ENCODE peak calls at places on chromosome 9, in ten cellular contexts. One of them, this sample, is unnamed. For H3K4me1, the result is how much of the 10 kb centered on the place peaks cover.

GRCh38 chr9:109538346-109538745 is 40.2 kb upstream of the PTPN3 start:
- DNase-seq in stomach: no peak
- DNase-seq in A549: no peak
- DNase-seq in GM12878: no peak
- DNase-seq in ovary: no peak
- DNase-seq in tibial nerve: no peak
- DNase-seq in transverse colon: no peak
- DNase-seq in HepG2: no peak
- DNase-seq in K562: no peak
- DNase-seq in esophagus muscularis mucosa: no peak
- DNase-seq in this sample: no peak

GRCh38 chr9:91817493-91818225 is 132.4 kb downstream of the ROR2 start:
- DNase-seq in stomach: no peak
- DNase-seq in A549: no peak
- DNase-seq in GM12878: no peak
- DNase-seq in ovary: peak
- DNase-seq in tibial nerve: no peak
- DNase-seq in transverse colon: no peak
- DNase-seq in HepG2: no peak
- DNase-seq in K562: no peak
- DNase-seq in esophagus muscularis mucosa: no peak
- DNase-seq in this sample: no peak

GRCh38 chr9:132141364-132141947 is 20.4 kb upstream of the NTNG2 start:
- DNase-seq in stomach: peak
- DNase-seq in A549: no peak
- DNase-seq in GM12878: no peak
- DNase-seq in ovary: no peak
- DNase-seq in tibial nerve: no peak
- DNase-seq in transverse colon: no peak
- DNase-seq in HepG2: no peak
- DNase-seq in K562: no peak
- DNase-seq in esophagus muscularis mucosa: no peak
- DNase-seq in this sample: no peak

GRCh38 chr9:108207611-108208051 is 648.2 kb downstream of the ACTL7B start:
- DNase-seq in stomach: no peak
- DNase-seq in A549: no peak
- DNase-seq in GM12878: no peak
- DNase-seq in ovary: no peak
- DNase-seq in tibial nerve: no peak
- DNase-seq in transverse colon: no peak
- DNase-seq in HepG2: no peak
- DNase-seq in K562: no peak
- DNase-seq in esophagus muscularis mucosa: peak
- DNase-seq in this sample: no peak

GRCh38 chr9:131370638-131371037 is 23.2 kb upstream of the PRRC2B start:
- DNase-seq in stomach: no peak
- DNase-seq in A549: no peak
- DNase-seq in GM12878: no peak
- DNase-seq in ovary: no peak
- DNase-seq in tibial nerve: no peak
- DNase-seq in transverse colon: no peak
- DNase-seq in HepG2: no peak
- DNase-seq in K562: peak
- DNase-seq in esophagus muscularis mucosa: no peak
- DNase-seq in this sample: no peak

GRCh38 chr9:132609184-132609583 is 26.8 kb downstream of the BARHL1 start:
- DNase-seq in stomach: no peak
- DNase-seq in A549: no peak
- DNase-seq in GM12878: no peak
- DNase-seq in ovary: no peak
- DNase-seq in tibial nerve: no peak
- DNase-seq in transverse colon: no peak
- DNase-seq in HepG2: no peak
- DNase-seq in K562: no peak
- DNase-seq in esophagus muscularis mucosa: no peak
- DNase-seq in this sample: no peak

GRCh38 chr9:113186241-113186755 is 34.8 kb downstream of the FKBP15 start:
- DNase-seq in stomach: no peak
- DNase-seq in A549: no peak
- DNase-seq in GM12878: no peak
- DNase-seq in ovary: no peak
- DNase-seq in tibial nerve: no peak
- DNase-seq in transverse colon: no peak
- DNase-seq in HepG2: no peak
- DNase-seq in K562: no peak
- DNase-seq in esophagus muscularis mucosa: peak
- DNase-seq in this sample: no peak

GRCh38 chr9:107226431-107226830 is 56.6 kb upstream of the RAD23B start:
- DNase-seq in stomach: no peak
- DNase-seq in A549: no peak
- DNase-seq in GM12878: no peak
- DNase-seq in ovary: no peak
- DNase-seq in tibial nerve: no peak
- DNase-seq in transverse colon: no peak
- DNase-seq in HepG2: no peak
- DNase-seq in K562: peak
- DNase-seq in esophagus muscularis mucosa: no peak
- DNase-seq in this sample: no peak

GRCh38 chr9:20640331-20641187 is 18.3 kb upstream of the MLLT3 start:
- DNase-seq in stomach: peak
- DNase-seq in A549: no peak
- DNase-seq in GM12878: peak
- DNase-seq in ovary: peak
- DNase-seq in tibial nerve: peak
- DNase-seq in transverse colon: peak
- DNase-seq in HepG2: no peak
- DNase-seq in K562: no peak
- DNase-seq in esophagus muscularis mucosa: no peak
- DNase-seq in this sample: no peak

GRCh38 chr9:4058931-4059330 is 240.9 kb downstream of the GLIS3 start:
- DNase-seq in stomach: no peak
- DNase-seq in A549: no peak
- DNase-seq in GM12878: no peak
- DNase-seq in ovary: no peak
- DNase-seq in tibial nerve: no peak
- DNase-seq in transverse colon: no peak
- DNase-seq in HepG2: no peak
- DNase-seq in K562: no peak
- DNase-seq in esophagus muscularis mucosa: no peak
- DNase-seq in this sample: no peak

GRCh38 chr9:22731786-22732185 is 285.2 kb downstream of the DMRTA1 start:
- DNase-seq in stomach: no peak
- DNase-seq in A549: no peak
- DNase-seq in GM12878: no peak
- DNase-seq in ovary: no peak
- DNase-seq in tibial nerve: no peak
- DNase-seq in transverse colon: no peak
- DNase-seq in HepG2: no peak
- DNase-seq in K562: no peak
- DNase-seq in esophagus muscularis mucosa: no peak
- DNase-seq in this sample: no peak

GRCh38 chr9:135061441-135061840 is 26.0 kb upstream of the OLFM1 start:
- DNase-seq in stomach: peak
- DNase-seq in A549: no peak
- DNase-seq in GM12878: no peak
- DNase-seq in ovary: no peak
- DNase-seq in tibial nerve: no peak
- DNase-seq in transverse colon: no peak
- DNase-seq in HepG2: no peak
- DNase-seq in K562: no peak
- DNase-seq in esophagus muscularis mucosa: no peak
- DNase-seq in this sample: peak

GRCh38 chr9:110443146-110443877 is 105.6 kb upstream of the TXNDC8 start:
- DNase-seq in stomach: no peak
- DNase-seq in A549: no peak
- DNase-seq in GM12878: no peak
- DNase-seq in ovary: no peak
- DNase-seq in tibial nerve: no peak
- DNase-seq in transverse colon: no peak
- DNase-seq in HepG2: peak
- DNase-seq in K562: no peak
- DNase-seq in esophagus muscularis mucosa: no peak
- DNase-seq in this sample: no peak

GRCh38 chr9:132881826-132882225 is 3.1 kb downstream of the SPACA9 start:
- DNase-seq in stomach: no peak
- DNase-seq in A549: no peak
- DNase-seq in GM12878: no peak
- DNase-seq in ovary: no peak
- DNase-seq in tibial nerve: no peak
- DNase-seq in transverse colon: no peak
- DNase-seq in HepG2: no peak
- DNase-seq in K562: no peak
- DNase-seq in esophagus muscularis mucosa: no peak
- DNase-seq in this sample: no peak

GRCh38 chr9:120926397-120926928 is at the start of gene TRAF1:
- DNase-seq in stomach: no peak
- DNase-seq in A549: no peak
- DNase-seq in GM12878: no peak
- DNase-seq in ovary: no peak
- DNase-seq in tibial nerve: no peak
- DNase-seq in transverse colon: no peak
- DNase-seq in HepG2: no peak
- DNase-seq in K562: no peak
- DNase-seq in esophagus muscularis mucosa: no peak
- DNase-seq in this sample: peak
- TF ChIP-seq EP300 in stomach: no peak
- TF ChIP-seq EP300 in A549: no peak
- TF ChIP-seq EP300 in GM12878: no peak
- TF ChIP-seq EP300 in ovary: no peak
- TF ChIP-seq EP300 in tibial nerve: no peak
- TF ChIP-seq EP300 in transverse colon: no peak
- TF ChIP-seq EP300 in HepG2: no peak
- TF ChIP-seq EP300 in K562: no peak
- TF ChIP-seq EP300 in esophagus muscularis mucosa: no peak
- TF ChIP-seq EP300 in this sample: no peak

GRCh38 chr9:136398286-136398685 is 1.7 kb downstream of the SNAPC4 start:
- DNase-seq in stomach: no peak
- DNase-seq in A549: no peak
- DNase-seq in GM12878: no peak
- DNase-seq in ovary: no peak
- DNase-seq in tibial nerve: no peak
- DNase-seq in transverse colon: no peak
- DNase-seq in HepG2: no peak
- DNase-seq in K562: no peak
- DNase-seq in esophagus muscularis mucosa: no peak
- DNase-seq in this sample: peak

GRCh38 chr9:136402067-136402466 is 2.1 kb upstream of the SNAPC4 start:
- DNase-seq in stomach: no peak
- DNase-seq in A549: no peak
- DNase-seq in GM12878: no peak
- DNase-seq in ovary: no peak
- DNase-seq in tibial nerve: no peak
- DNase-seq in transverse colon: no peak
- DNase-seq in HepG2: no peak
- DNase-seq in K562: no peak
- DNase-seq in esophagus muscularis mucosa: no peak
- DNase-seq in this sample: no peak

GRCh38 chr9:136399176-136400037 is 563 bp downstream of the SNAPC4 start:
- DNase-seq in stomach: no peak
- DNase-seq in A549: no peak
- DNase-seq in GM12878: no peak
- DNase-seq in ovary: peak
- DNase-seq in tibial nerve: no peak
- DNase-seq in transverse colon: no peak
- DNase-seq in HepG2: no peak
- DNase-seq in K562: no peak
- DNase-seq in esophagus muscularis mucosa: no peak
- DNase-seq in this sample: peak

GRCh38 chr9:136401173-136401922 is 1.4 kb upstream of the SNAPC4 start:
- DNase-seq in stomach: no peak
- DNase-seq in A549: no peak
- DNase-seq in GM12878: no peak
- DNase-seq in ovary: no peak
- DNase-seq in tibial nerve: no peak
- DNase-seq in transverse colon: no peak
- DNase-seq in HepG2: no peak
- DNase-seq in K562: no peak
- DNase-seq in esophagus muscularis mucosa: no peak
- DNase-seq in this sample: no peak

DNA sequence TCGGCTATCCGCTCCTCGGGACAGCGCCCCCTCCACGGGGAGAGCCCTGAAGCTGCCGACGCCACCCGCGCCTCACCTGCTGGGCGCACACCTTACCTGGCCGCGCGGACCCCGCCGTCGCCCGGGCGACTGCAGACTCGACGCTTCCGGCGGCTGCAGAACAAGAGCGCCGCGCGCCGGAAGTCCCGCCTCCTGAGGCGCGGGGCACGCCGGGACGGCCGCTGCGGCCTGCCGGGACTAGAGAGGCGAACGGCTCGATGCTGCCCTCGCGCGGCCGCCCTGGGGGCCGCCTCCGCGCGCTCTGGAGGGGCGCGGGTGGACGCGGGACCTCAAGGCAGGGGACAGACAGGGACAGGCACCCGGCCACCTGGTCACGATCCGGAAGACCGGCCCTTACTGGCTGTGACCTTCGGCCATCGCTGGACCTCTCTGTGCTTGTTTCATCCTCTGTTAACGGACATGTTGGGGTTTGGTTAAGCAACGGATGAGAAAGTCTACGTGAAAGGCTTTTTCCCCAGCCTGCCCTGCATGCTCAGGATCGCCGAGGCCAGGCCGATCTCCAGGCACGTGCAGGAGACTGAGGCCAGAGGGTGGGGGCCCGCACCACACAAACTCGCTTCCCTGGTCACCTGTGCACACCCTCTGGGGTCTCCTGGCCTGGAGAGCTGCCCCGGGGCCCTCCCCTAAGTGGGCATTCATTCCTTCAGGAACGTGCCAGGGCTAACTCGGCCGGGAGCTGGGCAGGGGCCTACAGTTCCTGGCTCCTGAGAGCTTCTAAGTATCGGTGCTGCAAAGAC is at the start of gene SNAPC4:
- DNase-seq in stomach: peak
- DNase-seq in A549: peak
- DNase-seq in GM12878: peak
- DNase-seq in ovary: peak
- DNase-seq in tibial nerve: peak
- DNase-seq in transverse colon: peak
- DNase-seq in HepG2: peak
- DNase-seq in K562: peak
- DNase-seq in esophagus muscularis mucosa: peak
- DNase-seq in this sample: peak
- H3K4me1 ChIP-seq in stomach: under half
- H3K4me1 ChIP-seq in A549: under half
- H3K4me1 ChIP-seq in GM12878: under half
- H3K4me1 ChIP-seq in ovary: under half
- H3K4me1 ChIP-seq in tibial nerve: under half
- H3K4me1 ChIP-seq in transverse colon: under half
- H3K4me1 ChIP-seq in HepG2: under half
- H3K4me1 ChIP-seq in K562: under half
- H3K4me1 ChIP-seq in esophagus muscularis mucosa: under half
- H3K4me1 ChIP-seq in this sample: under half

GRCh38 chr9:101442248-101443136 is 6.9 kb upstream of the ALDOB start:
- DNase-seq in stomach: peak
- DNase-seq in A549: no peak
- DNase-seq in GM12878: no peak
- DNase-seq in ovary: no peak
- DNase-seq in tibial nerve: no peak
- DNase-seq in transverse colon: no peak
- DNase-seq in HepG2: peak
- DNase-seq in K562: no peak
- DNase-seq in esophagus muscularis mucosa: no peak
- DNase-seq in this sample: no peak
- TF ChIP-seq POLR2A in stomach: no peak
- TF ChIP-seq POLR2A in A549: no peak
- TF ChIP-seq POLR2A in GM12878: no peak
- TF ChIP-seq POLR2A in ovary: no peak
- TF ChIP-seq POLR2A in tibial nerve: no peak
- TF ChIP-seq POLR2A in transverse colon: no peak
- TF ChIP-seq POLR2A in HepG2: no peak
- TF ChIP-seq POLR2A in K562: no peak
- TF ChIP-seq POLR2A in esophagus muscularis mucosa: no peak
- TF ChIP-seq POLR2A in this sample: no peak

GRCh38 chr9:69946800-69947437 is 96.7 kb upstream of the MAMDC2 start:
- DNase-seq in stomach: no peak
- DNase-seq in A549: peak
- DNase-seq in GM12878: no peak
- DNase-seq in ovary: no peak
- DNase-seq in tibial nerve: no peak
- DNase-seq in transverse colon: no peak
- DNase-seq in HepG2: peak
- DNase-seq in K562: peak
- DNase-seq in esophagus muscularis mucosa: no peak
- DNase-seq in this sample: no peak
- TF ChIP-seq EP300 in stomach: no peak
- TF ChIP-seq EP300 in A549: peak
- TF ChIP-seq EP300 in GM12878: no peak
- TF ChIP-seq EP300 in ovary: no peak
- TF ChIP-seq EP300 in tibial nerve: peak
- TF ChIP-seq EP300 in transverse colon: no peak
- TF ChIP-seq EP300 in HepG2: no peak
- TF ChIP-seq EP300 in K562: peak
- TF ChIP-seq EP300 in esophagus muscularis mucosa: no peak
- TF ChIP-seq EP300 in this sample: no peak